ENCODE peak calls at places on chromosomes 11 and 22, in nine cellular contexts. Q is ovary, L is transverse colon, I is tibial nerve, P is stomach, E is HCT116, K is IMR-90, D is adrenal gland, Y is A549. H is an unnamed sample. For H3K4me1, the result is how much of the 10 kb centered on the place peaks cover.

GRCh38 chr11:43986881-43987280 is 44.4 kb downstream of the C11orf96 start:
- DNase-seq in Q (no peak), L (no peak), I (no peak), P (no peak), E (no peak), K (no peak), D (no peak), Y (no peak), H (no peak)

GRCh38 chr22:42648368-42649260 is 578 bp downstream of the CYB5R3 start:
- DNase-seq in Q (peak), L (peak), I (no peak), P (peak), E (no peak), K (no peak), D (peak), Y (peak), H (peak)

GRCh38 chr11:49432242-49432848 is 223.9 kb upstream of the FOLH1 start:
- DNase-seq in Q (no peak), L (no peak), I (no peak), P (no peak), E (no peak), K (no peak), D (no peak), Y (no peak), H (no peak)

GRCh38 chr22:48840112-48840949 is 987.3 kb downstream of the BRD1 start:
- DNase-seq in Q (no peak), L (no peak), I (no peak), P (no peak), E (no peak), K (no peak), D (no peak), Y (no peak), H (no peak)

GRCh38 chr11:26493616-26494015 is 78.4 kb downstream of the MUC15 start:
- DNase-seq in Q (no peak), L (no peak), I (no peak), P (no peak), E (no peak), K (no peak), D (no peak), Y (no peak), H (no peak)

GRCh38 chr22:46619240-46619829 is 851 bp upstream of the GRAMD4 start:
- DNase-seq in Q (no peak), L (no peak), I (no peak), P (no peak), E (no peak), K (no peak), D (no peak), Y (no peak), H (no peak)

GRCh38 chr11:36139767-36140166 is 149.5 kb downstream of the COMMD9 start:
- DNase-seq in Q (no peak), L (no peak), I (no peak), P (no peak), E (no peak), K (peak), D (no peak), Y (no peak), H (no peak)

GRCh38 chr11:84384637-84385227 is 1098.6 kb upstream of the CCDC90B start:
- DNase-seq in Q (peak), L (peak), I (peak), P (peak), E (no peak), K (peak), D (peak), Y (peak), H (peak)

GRCh38 chr11:131895865-131896264 is 525.5 kb downstream of the NTM start:
- DNase-seq in Q (no peak), L (no peak), I (no peak), P (no peak), E (no peak), K (no peak), D (no peak), Y (no peak), H (no peak)

GRCh38 chr11:108538022-108538424 is 39.8 kb upstream of the POGLUT3 start:
- DNase-seq in Q (no peak), L (peak), I (no peak), P (peak), E (no peak), K (no peak), D (no peak), Y (no peak), H (no peak)

GRCh38 chr11:47858169-47858543 is 10.0 kb upstream of the NUP160 start:
- DNase-seq in Q (no peak), L (no peak), I (no peak), P (no peak), E (no peak), K (peak), D (no peak), Y (peak), H (peak)

GRCh38 chr11:74932169-74932568 is 16.7 kb downstream of the XRRA1 start:
- DNase-seq in Q (no peak), L (no peak), I (no peak), P (no peak), E (no peak), K (peak), D (no peak), Y (no peak), H (no peak)

GRCh38 chr11:46489668-46490560 is 98.3 kb upstream of the CHRM4 start:
- DNase-seq in Q (no peak), L (peak), I (no peak), P (no peak), E (peak), K (peak), D (no peak), Y (peak), H (no peak)

GRCh38 chr11:8228206-8228605 is 35.5 kb downstream of the LMO1 start:
- DNase-seq in Q (no peak), L (no peak), I (no peak), P (no peak), E (no peak), K (no peak), D (no peak), Y (no peak), H (no peak)

GRCh38 chr22:38706101-38706884 is 549 bp downstream of the GTPBP1 start:
- DNase-seq in Q (peak), L (peak), I (peak), P (peak), E (no peak), K (peak), D (peak), Y (no peak), H (peak)

GRCh38 chr11:125499563-125499962 is 3.5 kb upstream of the FEZ1 start:
- DNase-seq in Q (no peak), L (no peak), I (no peak), P (no peak), E (no peak), K (no peak), D (no peak), Y (no peak), H (no peak)

GRCh38 chr22:48976556-48977535 is 850.8 kb downstream of the BRD1 start:
- DNase-seq in Q (no peak), L (no peak), I (no peak), P (no peak), E (no peak), K (no peak), D (no peak), Y (no peak), H (no peak)

GRCh38 chr11:130549393-130549999 is 101.1 kb downstream of the ADAMTS15 start:
- DNase-seq in Q (no peak), L (no peak), I (no peak), P (no peak), E (no peak), K (no peak), D (no peak), Y (peak), H (no peak)

GRCh38 chr11:28566643-28567042 is 458.5 kb downstream of the METTL15 start:
- DNase-seq in Q (peak), L (peak), I (peak), P (peak), E (peak), K (peak), D (peak), Y (peak), H (peak)

GRCh38 chr11:70082829-70083228 is 4.7 kb downstream of the ANO1 start:
- DNase-seq in Q (no peak), L (no peak), I (no peak), P (no peak), E (no peak), K (no peak), D (no peak), Y (peak), H (no peak)

GRCh38 chr11:22659783-22660182 is 6.6 kb upstream of the GAS2 start:
- DNase-seq in Q (no peak), L (no peak), I (no peak), P (no peak), E (no peak), K (no peak), D (no peak), Y (no peak), H (no peak)

GRCh38 chr22:17945851-17946690 is 78.3 kb downstream of the MICAL3 start:
- DNase-seq in Q (no peak), L (no peak), I (no peak), P (peak), E (no peak), K (no peak), D (no peak), Y (no peak), H (no peak)

GRCh38 chr22:21632237-21632895 is at the start of gene CCDC116:
- DNase-seq in Q (no peak), L (peak), I (no peak), P (peak), E (no peak), K (no peak), D (no peak), Y (peak), H (peak)

GRCh38 chr11:8610532-8611116 is 16.6 kb upstream of the STK33 start:
- DNase-seq in Q (no peak), L (no peak), I (no peak), P (no peak), E (no peak), K (no peak), D (peak), Y (no peak), H (no peak)

GRCh38 chr11:33723238-33723881 is 12.9 kb downstream of the CD59 start:
- DNase-seq in Q (no peak), L (no peak), I (no peak), P (no peak), E (peak), K (peak), D (no peak), Y (peak), H (no peak)

GRCh38 chr11:17351510-17352176 is at the start of gene NCR3LG1:
- DNase-seq in Q (peak), L (peak), I (peak), P (peak), E (no peak), K (peak), D (peak), Y (peak), H (peak)

GRCh38 chr11:100220801-100221200 is 466.3 kb upstream of the ARHGAP42 start:
- DNase-seq in Q (no peak), L (no peak), I (no peak), P (no peak), E (no peak), K (no peak), D (no peak), Y (no peak), H (no peak)

GRCh38 chr22:48489551-48490512 is 1337.8 kb downstream of the BRD1 start:
- DNase-seq in Q (no peak), L (no peak), I (no peak), P (peak), E (no peak), K (no peak), D (no peak), Y (no peak), H (no peak)

GRCh38 chr11:72758304-72758689 is 6.1 kb upstream of the ARAP1 start:
- DNase-seq in Q (no peak), L (no peak), I (no peak), P (no peak), E (no peak), K (peak), D (no peak), Y (no peak), H (no peak)

GRCh38 chr11:21897203-21897602 is 295.7 kb upstream of the ANO5 start:
- DNase-seq in Q (no peak), L (no peak), I (no peak), P (no peak), E (no peak), K (no peak), D (no peak), Y (no peak), H (no peak)

GRCh38 chr22:33112606-33113005 is 54.4 kb upstream of the SYN3 start:
- DNase-seq in Q (no peak), L (no peak), I (no peak), P (no peak), E (no peak), K (no peak), D (no peak), Y (no peak), H (no peak)

GRCh38 chr11:68543594-68543993 is 83.0 kb downstream of the PPP6R3 start:
- DNase-seq in Q (no peak), L (no peak), I (no peak), P (no peak), E (no peak), K (no peak), D (no peak), Y (no peak), H (no peak)

GRCh38 chr11:70078796-70079616 is 889 bp downstream of the ANO1 start:
- DNase-seq in Q (no peak), L (no peak), I (no peak), P (no peak), E (no peak), K (no peak), D (no peak), Y (no peak), H (no peak)

GRCh38 chr11:19834761-19835160 is 122.1 kb downstream of the NAV2 start:
- DNase-seq in Q (no peak), L (no peak), I (no peak), P (no peak), E (no peak), K (peak), D (no peak), Y (no peak), H (no peak)

DNA sequence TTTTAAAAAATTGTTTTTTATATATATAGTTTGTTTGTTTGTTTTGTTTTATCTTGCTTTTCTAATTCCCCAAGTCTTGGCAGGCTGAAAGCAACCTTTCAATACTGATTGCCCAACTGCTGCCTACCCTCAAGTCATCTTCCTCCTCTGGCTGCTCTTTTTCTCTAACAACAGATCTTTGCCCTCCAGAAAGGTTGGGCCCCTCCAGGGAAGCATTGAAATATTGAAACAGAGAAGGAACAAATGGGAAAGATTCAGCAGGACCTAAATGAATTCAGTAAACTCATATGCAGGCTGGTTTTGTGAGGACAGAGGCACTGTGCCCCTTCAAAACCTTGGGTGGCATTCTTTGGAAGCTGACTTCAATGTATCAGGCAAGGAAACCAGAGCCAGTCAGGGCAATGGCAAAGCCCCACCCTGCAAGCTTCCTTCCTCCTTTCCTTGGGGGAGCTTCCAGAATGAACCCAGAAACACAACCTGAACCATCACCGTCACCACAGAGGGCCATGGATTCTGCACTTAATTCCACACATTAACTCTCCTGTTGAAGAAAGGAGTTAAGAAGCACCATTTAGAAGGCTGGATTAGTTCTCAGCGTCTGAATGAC is 815 bp upstream of the MS4A6A start:
- DNase-seq in Q (no peak), L (no peak), I (no peak), P (no peak), E (no peak), K (no peak), D (no peak), Y (no peak), H (no peak)
- TF ChIP-seq POLR2A in Q (no peak), L (no peak), I (no peak), P (no peak), E (no peak), K (no peak), D (no peak), Y (no peak), H (no peak)

DNA sequence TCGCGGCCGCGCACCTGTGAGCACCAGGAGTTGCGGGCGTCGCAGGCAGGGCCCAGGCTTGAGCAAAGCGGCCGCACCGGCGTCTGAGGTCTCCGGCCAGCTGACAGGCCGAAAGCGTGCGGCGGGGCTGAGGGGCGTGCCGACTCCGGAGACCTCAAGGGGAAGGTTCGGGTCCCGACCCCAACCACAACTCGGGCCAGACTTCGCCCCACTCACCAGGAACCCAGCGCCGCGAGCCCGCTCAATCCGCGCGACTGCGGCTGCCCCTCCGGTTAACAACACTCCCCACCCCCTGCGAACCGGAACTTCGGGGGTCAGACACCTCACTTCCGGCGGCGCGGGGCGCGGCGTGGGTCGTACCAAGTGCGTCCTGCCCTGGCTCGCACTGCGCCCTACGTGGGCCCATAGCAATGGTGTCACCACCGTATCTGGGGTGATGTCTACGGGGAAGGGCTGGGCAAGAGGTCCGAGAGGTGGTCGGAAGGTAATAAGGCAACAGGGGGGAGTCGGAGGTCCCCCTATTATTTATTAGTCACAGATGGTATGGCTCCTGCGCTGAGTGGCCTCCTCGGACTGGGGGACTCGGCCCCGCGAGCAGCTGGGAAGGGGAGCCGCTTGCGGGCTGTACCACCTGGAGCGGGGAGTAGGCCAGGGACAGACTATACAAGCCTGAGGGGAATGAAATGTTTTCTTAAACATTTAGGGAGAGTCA is at the start of gene SYVN1:
- DNase-seq in Q (peak), L (peak), I (peak), P (peak), E (peak), K (peak), D (peak), Y (peak), H (peak)
- H3K4me1 ChIP-seq in Q (under half), L (under half), I (under half), P (under half), E (under half), K (under half), D (under half), Y (under half), H (under half)

GRCh38 chr11:57712256-57713150 is at the start of gene TMX2:
- DNase-seq in Q (peak), L (peak), I (peak), P (peak), E (peak), K (peak), D (peak), Y (peak), H (peak)

GRCh38 chr11:57709802-57710367 is 2.1 kb downstream of the MED19 start:
- DNase-seq in Q (no peak), L (no peak), I (no peak), P (no peak), E (no peak), K (no peak), D (no peak), Y (no peak), H (no peak)

GRCh38 chr11:57713849-57714248 is 1.5 kb downstream of the TMX2 start:
- DNase-seq in Q (no peak), L (no peak), I (no peak), P (no peak), E (no peak), K (no peak), D (no peak), Y (no peak), H (no peak)

DNA sequence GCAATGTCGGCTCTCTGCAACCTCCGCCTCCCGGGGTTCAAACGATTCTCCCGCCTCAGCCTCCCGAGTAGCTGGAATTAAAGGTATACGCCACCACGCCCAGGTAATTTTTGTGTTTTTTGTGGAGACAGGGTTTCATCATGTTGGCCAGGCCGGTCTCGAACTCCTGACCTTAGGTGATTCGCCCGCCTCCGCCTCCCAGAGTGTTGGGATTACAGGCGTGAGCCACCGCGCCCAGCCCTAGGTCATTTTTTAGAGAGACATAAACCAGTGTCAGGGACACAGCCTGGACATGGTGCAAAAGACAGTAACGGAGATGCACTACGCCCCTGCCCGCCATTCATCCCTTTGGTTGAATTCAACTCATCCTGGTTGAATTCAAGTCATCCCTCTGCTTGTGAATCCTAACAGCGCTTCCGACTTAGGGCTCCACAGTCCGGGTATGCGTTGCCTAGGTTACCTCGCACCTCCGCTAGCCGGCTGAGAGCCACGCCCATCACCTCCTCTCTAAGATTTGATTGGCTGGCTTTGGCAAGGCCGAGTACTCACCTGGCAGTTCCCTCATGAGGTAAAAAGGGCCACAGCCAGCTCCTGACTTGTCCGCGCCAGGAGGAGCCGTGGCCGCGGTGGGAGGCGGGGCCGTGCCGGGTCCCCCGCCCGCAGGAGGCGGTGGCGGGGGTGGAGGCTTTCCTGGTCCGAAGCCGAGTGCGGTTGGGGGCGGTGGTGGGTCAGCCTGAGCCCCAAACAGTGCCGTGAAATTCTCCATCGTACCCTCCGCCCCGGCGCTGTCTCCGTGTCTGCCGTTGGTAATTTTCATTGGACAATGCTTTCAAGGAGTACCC is at the start of gene MED19:
- DNase-seq in Q (peak), L (peak), I (peak), P (peak), E (peak), K (peak), D (peak), Y (peak), H (peak)
- TF ChIP-seq POLR2A in Q (no peak), L (peak), I (no peak), P (no peak), E (no peak), K (peak), D (peak), Y (peak), H (no peak)

GRCh38 chr11:952406-953385 is 27.0 kb downstream of the AP2A2 start:
- DNase-seq in Q (no peak), L (peak), I (no peak), P (peak), E (no peak), K (peak), D (no peak), Y (peak), H (no peak)

GRCh38 chr11:955154-956049 is 29.7 kb downstream of the AP2A2 start:
- DNase-seq in Q (no peak), L (peak), I (no peak), P (no peak), E (no peak), K (no peak), D (no peak), Y (no peak), H (no peak)

GRCh38 chr11:951507-951906 is 25.8 kb downstream of the AP2A2 start:
- DNase-seq in Q (no peak), L (no peak), I (no peak), P (no peak), E (no peak), K (no peak), D (no peak), Y (no peak), H (no peak)

GRCh38 chr11:954392-955144 is 28.9 kb downstream of the AP2A2 start:
- DNase-seq in Q (no peak), L (no peak), I (no peak), P (no peak), E (no peak), K (no peak), D (no peak), Y (no peak), H (no peak)

GRCh38 chr11:953513-953912 is 27.8 kb downstream of the AP2A2 start:
- DNase-seq in Q (no peak), L (no peak), I (no peak), P (no peak), E (no peak), K (no peak), D (no peak), Y (no peak), H (no peak)
- H3K4me1 ChIP-seq in Q (under half), L (half or more), I (under half), P (under half), E (under half), K (under half), D (under half), Y (half or more), H (under half)

GRCh38 chr22:19982991-19983578 is 33.5 kb downstream of the ARVCF start:
- DNase-seq in Q (no peak), L (no peak), I (no peak), P (no peak), E (no peak), K (no peak), D (no peak), Y (no peak), H (no peak)
- TF ChIP-seq POLR2A in Q (no peak), L (no peak), I (no peak), P (no peak), E (no peak), K (no peak), D (no peak), Y (no peak), H (no peak)

GRCh38 chr11:114137838-114138237 is 78.3 kb downstream of the ZBTB16 start:
- DNase-seq in Q (no peak), L (no peak), I (no peak), P (no peak), E (no peak), K (no peak), D (no peak), Y (no peak), H (no peak)
- H3K4me1 ChIP-seq in Q (under half), L (half or more), I (under half), P (half or more), E (under half), K (under half), D (half or more), Y (under half), H (under half)